ENCODE peak calls at places on chromosomes 7 and 10, in seven cellular contexts. V is stomach, W is endothelial cell of umbilical vein, J is HCT116, A is SK-N-SH, N is breast epithelium, U is transverse colon. K is an unnamed sample.

GRCh38 chr10:112446055-112446854 is 459 bp downstream of the ZDHHC6 start:
- DNase-seq in V (no peak), W (peak; percentile 29), J (no peak), A (no peak), N (no peak), U (peak; percentile 28), K (no peak)

GRCh38 chr7:101727184-101727583 is 90.2 kb upstream of the CUX1 start:
- DNase-seq in V (no peak), W (no peak), J (no peak), A (no peak), N (no peak), U (no peak), K (no peak)

GRCh38 chr7:98662289-98662688 is 45.2 kb downstream of the NPTX2 start:
- DNase-seq in V (no peak), W (no peak), J (no peak), A (no peak), N (no peak), U (no peak), K (no peak)

GRCh38 chr10:129775681-129776080 is 188.4 kb downstream of the EBF3 start:
- DNase-seq in V (peak; percentile 22), W (no peak), J (no peak), A (no peak), N (no peak), U (no peak), K (peak; percentile 36)

GRCh38 chr7:31125171-31125570 is 73.1 kb downstream of the ADCYAP1R1 start:
- DNase-seq in V (no peak), W (no peak), J (no peak), A (no peak), N (no peak), U (no peak), K (no peak)

GRCh38 chr10:5449823-5450222 is 37.5 kb downstream of the NET1 start:
- DNase-seq in V (no peak), W (peak; percentile 78), J (no peak), A (no peak), N (no peak), U (no peak), K (no peak)

GRCh38 chr10:130737622-130738021 is 573.9 kb downstream of the TCERG1L start:
- DNase-seq in V (peak; percentile 1), W (no peak), J (no peak), A (no peak), N (peak; percentile 34), U (no peak), K (peak; percentile 25)

GRCh38 chr7:109696723-109697122 is 1127.0 kb downstream of the DNAJB9 start:
- DNase-seq in V (no peak), W (no peak), J (no peak), A (no peak), N (no peak), U (no peak), K (no peak)

GRCh38 chr10:32412499-32412853 is 33.5 kb upstream of the CCDC7 start:
- DNase-seq in V (no peak), W (no peak), J (no peak), A (no peak), N (no peak), U (no peak), K (no peak)
- TF ChIP-seq POLR2AphosphoS5 in V (no peak), W (no peak), J (no peak), A (no peak), N (no peak), U (no peak), K (no peak)

DNA sequence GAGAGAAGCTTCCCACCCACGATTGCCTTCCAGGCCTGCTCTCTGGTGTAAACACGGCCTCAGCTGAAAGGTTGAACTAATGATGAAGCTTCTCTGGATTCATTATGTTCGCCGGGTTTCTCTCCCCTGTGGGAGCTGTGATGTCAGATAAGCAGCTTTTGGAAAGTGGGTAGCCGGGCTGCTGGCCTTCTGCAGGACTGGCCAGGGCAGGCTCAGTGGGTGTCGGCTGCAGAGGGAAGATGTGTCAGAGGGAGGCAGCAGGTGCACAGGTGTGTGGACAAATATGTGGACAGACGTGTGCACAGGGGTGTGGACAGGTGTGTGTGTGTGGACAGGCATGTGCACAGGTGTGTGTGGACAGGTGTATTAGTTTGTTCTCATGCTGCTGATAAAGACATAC is 28.5 kb upstream of the PSMG3 start:
- DNase-seq in V (no peak), W (no peak), J (no peak), A (peak; percentile 29), N (no peak), U (no peak), K (no peak)
- H3K27me3 ChIP-seq in V (peaks cover 95% of the 10 kb centered on the region), W (peaks cover 2% of the 10 kb centered on the region), J (no peaks in the 10 kb centered on the region), A (peaks cover 50% of the 10 kb centered on the region), N (no peaks in the 10 kb centered on the region), U (peaks cover 20% of the 10 kb centered on the region), K (peaks cover 56% of the 10 kb centered on the region)

GRCh38 chr7:87187120-87187519 is 32.4 kb downstream of the TMEM243 start:
- DNase-seq in V (no peak), W (no peak), J (no peak), A (no peak), N (no peak), U (no peak), K (no peak)
- H3K36me3 ChIP-seq in V (peaks cover 100% of the 10 kb centered on the region), W (peaks cover 45% of the 10 kb centered on the region), J (peaks cover 63% of the 10 kb centered on the region), A (peaks cover 100% of the 10 kb centered on the region), N (no peaks in the 10 kb centered on the region), U (peaks cover 52% of the 10 kb centered on the region), K (no peaks in the 10 kb centered on the region)

GRCh38 chr7:15684834-15685233 is 1.6 kb downstream of the MEOX2 start:
- DNase-seq in V (no peak), W (peak; percentile 57), J (no peak), A (no peak), N (no peak), U (no peak), K (no peak)

GRCh38 chr7:15686209-15686956 is at the start of gene MEOX2:
- DNase-seq in V (no peak), W (peak; percentile 87), J (no peak), A (peak; percentile 26), N (no peak), U (peak; percentile 44), K (peak; percentile 90)

GRCh38 chr7:15686957-15687644 is 618 bp upstream of the MEOX2 start:
- DNase-seq in V (no peak), W (peak; percentile 37), J (no peak), A (peak; percentile 17), N (no peak), U (no peak), K (peak; percentile 62)

GRCh38 chr7:15685358-15686181 is 913 bp downstream of the MEOX2 start:
- DNase-seq in V (no peak), W (peak; percentile 54), J (no peak), A (peak; percentile 16), N (no peak), U (no peak), K (peak; percentile 73)

DNA sequence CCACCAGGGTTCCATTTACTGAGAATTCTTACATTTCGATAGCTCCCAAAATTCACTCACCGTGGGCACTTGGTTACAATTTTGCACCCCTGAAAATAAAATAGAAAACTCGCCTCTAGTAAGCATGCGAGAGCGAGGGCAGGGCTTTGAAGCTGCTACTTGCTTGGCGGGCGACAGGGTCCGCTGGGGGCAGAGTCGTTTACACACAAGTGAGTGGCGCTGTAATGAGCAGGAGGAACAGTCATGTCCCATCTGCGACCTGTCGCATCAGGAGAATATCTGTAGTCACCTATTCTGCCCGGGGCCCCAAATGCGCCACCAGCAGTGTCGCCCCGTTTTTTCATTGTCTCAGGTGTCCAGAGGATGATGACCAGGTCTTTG is 1.2 kb upstream of the MEOX2 start:
- DNase-seq in V (no peak), W (peak; percentile 37), J (no peak), A (peak; percentile 19), N (no peak), U (no peak), K (no peak)
- TF ChIP-seq POLR2AphosphoS5 in V (no peak), W (no peak), J (no peak), A (no peak), N (no peak), U (no peak), K (no peak)

DNA sequence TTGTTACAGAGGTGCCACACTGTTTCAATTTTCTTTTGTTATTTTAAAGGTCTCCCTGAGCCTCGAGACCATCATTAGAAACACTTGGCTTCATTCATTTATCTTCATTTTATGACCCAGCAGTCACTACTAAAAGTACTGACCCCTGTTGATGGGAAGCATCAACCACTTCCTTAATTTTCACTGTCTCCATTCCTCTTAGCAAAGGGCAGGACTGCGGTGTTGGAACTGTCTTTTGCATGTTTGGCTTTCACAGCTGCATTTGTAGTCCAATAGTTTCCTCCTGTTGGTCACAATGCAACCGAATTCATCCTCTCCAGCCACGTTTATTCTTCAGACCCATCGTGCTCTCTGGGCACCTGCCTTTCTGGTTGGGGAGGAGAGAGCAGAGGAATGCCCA is 46.7 kb upstream of the PDZD8 start:
- DNase-seq in V (no peak), W (no peak), J (no peak), A (no peak), N (no peak), U (no peak), K (no peak)
- H3K27me3 ChIP-seq in V (no peaks in the 10 kb centered on the region), W (no peaks in the 10 kb centered on the region), J (no peaks in the 10 kb centered on the region), A (no peaks in the 10 kb centered on the region), N (no peaks in the 10 kb centered on the region), U (no peaks in the 10 kb centered on the region), K (no peaks in the 10 kb centered on the region)

GRCh38 chr7:44116789-44117666 is 6.3 kb downstream of the POLD2 start:
- DNase-seq in V (no peak), W (no peak), J (no peak), A (peak; percentile 34), N (no peak), U (no peak), K (no peak)
- H3K36me3 ChIP-seq in V (peaks cover 82% of the 10 kb centered on the region), W (peaks cover 3% of the 10 kb centered on the region), J (peaks cover 31% of the 10 kb centered on the region), A (peaks cover 77% of the 10 kb centered on the region), N (no peaks in the 10 kb centered on the region), U (no peaks in the 10 kb centered on the region), K (peaks cover 82% of the 10 kb centered on the region)

DNA sequence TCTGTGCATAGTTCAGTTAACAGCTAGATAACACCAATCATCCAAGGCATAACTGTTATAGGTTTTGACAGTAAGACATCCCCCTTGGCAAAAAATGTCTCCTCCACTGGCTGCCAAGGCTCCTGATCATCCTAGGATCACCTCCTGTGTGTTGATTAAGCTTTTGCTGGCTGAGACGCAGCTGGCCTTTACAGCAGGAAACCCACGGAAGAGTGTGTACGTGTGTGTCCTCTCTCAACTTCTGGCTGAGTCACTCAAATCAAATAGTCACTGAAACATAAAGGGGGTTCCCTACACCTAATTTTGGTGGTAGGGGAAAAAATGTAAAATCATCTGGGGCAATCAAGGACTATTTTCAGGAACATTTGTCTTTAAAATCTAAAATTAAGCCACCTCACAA is 208.8 kb downstream of the CTNNA3 start:
- DNase-seq in V (no peak), W (no peak), J (no peak), A (no peak), N (no peak), U (no peak), K (no peak)
- TF ChIP-seq POLR2AphosphoS5 in V (no peak), W (no peak), J (no peak), A (no peak), N (no peak), U (no peak), K (no peak)

K was measured in sigmoid colon.